ENCODE peak calls at places on chromosomes 11 and 22, in nine cellular contexts. L is CD8-positive, alpha-beta memory T cell; A is activated T-cell treated with anti-CD3 and anti-CD28 coated beads for 48 hours; Q is T-helper 9 cell; G is psoas muscle; V is T-cell; M is uterus; P is stromal cell of bone marrow; H is stomach. C is an unnamed sample.

GRCh38 chr22:28799125-28799833 is 1.1 kb downstream of the XBP1 start:
- DNase-seq in L (no peak), A (no peak), Q (no peak), G (peak), V (no peak), M (peak), P (peak), H (no peak), C (peak)

GRCh38 chr11:33507356-33507755 is 193.3 kb downstream of the C11orf91 start:
- DNase-seq in L (no peak), A (no peak), Q (no peak), G (no peak), V (no peak), M (no peak), P (no peak), H (no peak), C (no peak)

GRCh38 chr11:13984616-13985474 is 22.3 kb downstream of the SPON1 start:
- DNase-seq in L (no peak), A (no peak), Q (no peak), G (no peak), V (no peak), M (no peak), P (peak), H (no peak), C (peak)

GRCh38 chr11:101880208-101880607 is 34.6 kb upstream of the CEP126 start:
- DNase-seq in L (no peak), A (no peak), Q (no peak), G (no peak), V (no peak), M (no peak), P (peak), H (no peak), C (peak)

GRCh38 chr22:23570681-23571080 is 9.4 kb downstream of the IGLL1 start:
- DNase-seq in L (no peak), A (no peak), Q (no peak), G (no peak), V (no peak), M (no peak), P (no peak), H (no peak), C (no peak)

GRCh38 chr11:70535191-70535971 is 137.1 kb downstream of the CTTN start:
- DNase-seq in L (no peak), A (no peak), Q (no peak), G (no peak), V (no peak), M (no peak), P (no peak), H (no peak), C (no peak)

GRCh38 chr22:37045958-37046357 is 5.6 kb upstream of the KCTD17 start:
- DNase-seq in L (no peak), A (no peak), Q (no peak), G (no peak), V (no peak), M (no peak), P (no peak), H (no peak), C (no peak)

GRCh38 chr22:50276143-50276542 is 6.0 kb upstream of the MAPK11 start:
- DNase-seq in L (peak), A (peak), Q (peak), G (peak), V (no peak), M (no peak), P (no peak), H (peak), C (no peak)

C was measured in HS-5.